ENCODE peak calls at places on chromosomes 16 and 17, in nine cellular contexts. Y, X, H, U, Z, A, F, V and C are unnamed samples.

GRCh38 chr17:8885968-8886674 is 18.6 kb upstream of the PIK3R6 start:
- DNase-seq in A (no peak), U (no peak), X (no peak), Y (no peak), H (no peak), V (peak), Z (no peak), F (no peak), C (no peak)

GRCh38 chr16:84687715-84688114 is 12.1 kb upstream of the USP10 start:
- DNase-seq in F (peak), A (no peak), Y (no peak), H (no peak), U (no peak), V (no peak), X (peak), Z (no peak), C (no peak)

GRCh38 chr16:4319454-4319853 is 3.6 kb downstream of the GLIS2 start:
- DNase-seq in A (peak), Y (no peak), F (no peak), Z (no peak), U (no peak), X (peak), H (peak), V (no peak), C (peak)

GRCh38 chr16:86722970-86723369 is 144.6 kb downstream of the FOXL1 start:
- DNase-seq in Z (no peak), X (no peak), V (no peak), H (no peak), F (no peak), U (no peak), A (no peak), Y (no peak), C (no peak)

GRCh38 chr16:85445779-85446222 is 167.3 kb upstream of the GSE1 start:
- DNase-seq in U (no peak), F (no peak), A (no peak), Y (no peak), V (no peak), X (no peak), H (no peak), Z (no peak), C (peak)

GRCh38 chr16:67014641-67015315 is 14.2 kb upstream of the CBFB start:
- DNase-seq in Y (no peak), U (no peak), H (no peak), V (no peak), F (no peak), A (no peak), X (no peak), Z (no peak), C (no peak)

GRCh38 chr17:83201206-83202001 is 122.0 kb downstream of the METRNL start:
- DNase-seq in X (no peak), H (no peak), Z (no peak), Y (peak), V (no peak), F (no peak), U (no peak), A (no peak), C (peak)

GRCh38 chr17:11240041-11240801 is 792 bp upstream of the SHISA6 start:
- DNase-seq in X (no peak), V (peak), A (no peak), Z (peak), F (no peak), H (no peak), Y (peak), U (no peak), C (peak)

GRCh38 chr17:50184057-50184456 is 17.4 kb downstream of the COL1A1 start:
- DNase-seq in X (peak), V (peak), Z (no peak), F (no peak), H (no peak), Y (no peak), A (no peak), U (no peak), C (no peak)

GRCh38 chr17:81400154-81400938 is 5.1 kb downstream of the BAHCC1 start:
- DNase-seq in Z (no peak), Y (no peak), U (no peak), F (peak), V (peak), X (peak), A (no peak), H (no peak), C (peak)

GRCh38 chr16:10571354-10571753 is 9.0 kb downstream of the EMP2 start:
- DNase-seq in F (no peak), V (no peak), U (no peak), A (no peak), Y (no peak), H (no peak), Z (no peak), X (no peak), C (no peak)

GRCh38 chr16:86991679-86992078 is 325.5 kb downstream of the C16orf95 start:
- DNase-seq in Y (no peak), A (no peak), X (peak), U (no peak), V (no peak), H (no peak), F (peak), Z (no peak), C (no peak)

GRCh38 chr17:75077072-75077489 is 10.7 kb upstream of the SLC16A5 start:
- DNase-seq in F (no peak), A (no peak), Y (no peak), H (no peak), X (no peak), V (no peak), U (no peak), Z (peak), C (no peak)